ENCODE peak calls at places on chromosome 4, in five cellular contexts. G, B, V, Y and S are unnamed samples.

GRCh38 chr4:185833055-185833598 is 21.1 kb upstream of the SORBS2 start:
- DNase-seq in Y (no peak), B (no peak), V (peak; percentile 66), G (no peak), S (no peak)

GRCh38 chr4:35250771-35251170 is 993.5 kb downstream of the ARAP2 start:
- DNase-seq in B (no peak), G (no peak), V (no peak), Y (no peak), S (no peak)

GRCh38 chr4:154506253-154506652 is 14.7 kb upstream of the DCHS2 start:
- DNase-seq in V (peak; percentile 27), Y (no peak), G (peak; percentile 13), B (no peak), S (peak; percentile 47)

GRCh38 chr4:14994242-14994641 is 8.0 kb upstream of the CPEB2 start:
- DNase-seq in V (no peak), B (no peak), G (no peak), Y (no peak), S (peak; percentile 42)

GRCh38 chr4:88866862-88867550 is 169.4 kb upstream of the NAP1L5 start:
- DNase-seq in G (no peak), B (no peak), V (no peak), Y (no peak), S (no peak)

GRCh38 chr4:179097741-179098140 is 1655.5 kb upstream of the AGA start:
- DNase-seq in G (no peak), B (peak; percentile 62), V (no peak), Y (no peak), S (peak; percentile 6)

GRCh38 chr4:141098163-141098562 is 35.1 kb downstream of the RNF150 start:
- DNase-seq in Y (no peak), G (no peak), V (no peak), B (no peak), S (no peak)

GRCh38 chr4:26459054-26459755 is 31.1 kb downstream of the CCKAR start:
- DNase-seq in B (no peak), Y (peak; percentile 26), V (peak; percentile 58), G (peak; percentile 61), S (peak; percentile 51)

GRCh38 chr4:8915201-8916200 is 43.9 kb upstream of the HMX1 start:
- DNase-seq in G (no peak), Y (no peak), B (peak; percentile 42), V (no peak), S (no peak)

GRCh38 chr4:74410272-74410671 is 34.7 kb upstream of the AREG start:
- DNase-seq in G (no peak), B (no peak), Y (no peak), V (no peak), S (no peak)

GRCh38 chr4:110156442-110156841 is 42.0 kb downstream of the ELOVL6 start:
- DNase-seq in V (no peak), G (no peak), Y (no peak), B (no peak), S (no peak)

GRCh38 chr4:19987746-19988145 is 264.0 kb upstream of the SLIT2 start:
- DNase-seq in V (no peak), Y (no peak), G (no peak), B (no peak), S (no peak)

GRCh38 chr4:185112104-185112503 is 31.0 kb upstream of the SLC25A4 start:
- DNase-seq in B (peak; percentile 23), V (peak; percentile 31), G (peak; percentile 97), Y (no peak), S (peak; percentile 65)

GRCh38 chr4:88591787-88592599 is at the start of gene HERC3:
- DNase-seq in Y (peak; percentile 46), V (peak; percentile 67), B (peak; percentile 96), G (peak; percentile 59), S (peak; percentile 96)

GRCh38 chr4:20217951-20218350 is 33.8 kb upstream of the SLIT2 start:
- DNase-seq in V (no peak), B (no peak), Y (no peak), G (no peak), S (no peak)

GRCh38 chr4:121182296-121182695 is 18.2 kb upstream of the TNIP3 start:
- DNase-seq in G (no peak), V (no peak), Y (no peak), B (no peak), S (no peak)

GRCh38 chr4:174674305-174674840 is 152.1 kb upstream of the HPGD start:
- DNase-seq in G (no peak), B (no peak), Y (no peak), V (no peak), S (no peak)

GRCh38 chr4:21507439-21507838 is 441.1 kb downstream of the KCNIP4 start:
- DNase-seq in Y (no peak), V (peak; percentile 6), G (no peak), B (no peak), S (no peak)

GRCh38 chr4:162782096-162782777 is 384.5 kb downstream of the NAF1 start:
- DNase-seq in V (no peak), G (no peak), Y (no peak), B (no peak), S (no peak)

GRCh38 chr4:74039065-74039763 is 725 bp upstream of the CXCL3 start:
- DNase-seq in G (no peak), Y (no peak), V (no peak), B (no peak), S (no peak)

GRCh38 chr4:37453004-37453360 is 208.4 kb downstream of the NWD2 start:
- DNase-seq in Y (peak; percentile 23), B (peak; percentile 65), G (peak; percentile 58), V (peak; percentile 79), S (peak; percentile 13)

GRCh38 chr4:37454263-37454800 is 209.8 kb downstream of the NWD2 start:
- DNase-seq in G (no peak), Y (no peak), V (no peak), B (no peak), S (no peak)

GRCh38 chr4:37451646-37452045 is 207.1 kb downstream of the NWD2 start:
- DNase-seq in V (no peak), Y (no peak), B (no peak), G (no peak), S (no peak)

GRCh38 chr4:37455301-37456062 is 210.9 kb downstream of the NWD2 start:
- DNase-seq in G (no peak), Y (no peak), B (no peak), V (no peak), S (no peak)

DNA sequence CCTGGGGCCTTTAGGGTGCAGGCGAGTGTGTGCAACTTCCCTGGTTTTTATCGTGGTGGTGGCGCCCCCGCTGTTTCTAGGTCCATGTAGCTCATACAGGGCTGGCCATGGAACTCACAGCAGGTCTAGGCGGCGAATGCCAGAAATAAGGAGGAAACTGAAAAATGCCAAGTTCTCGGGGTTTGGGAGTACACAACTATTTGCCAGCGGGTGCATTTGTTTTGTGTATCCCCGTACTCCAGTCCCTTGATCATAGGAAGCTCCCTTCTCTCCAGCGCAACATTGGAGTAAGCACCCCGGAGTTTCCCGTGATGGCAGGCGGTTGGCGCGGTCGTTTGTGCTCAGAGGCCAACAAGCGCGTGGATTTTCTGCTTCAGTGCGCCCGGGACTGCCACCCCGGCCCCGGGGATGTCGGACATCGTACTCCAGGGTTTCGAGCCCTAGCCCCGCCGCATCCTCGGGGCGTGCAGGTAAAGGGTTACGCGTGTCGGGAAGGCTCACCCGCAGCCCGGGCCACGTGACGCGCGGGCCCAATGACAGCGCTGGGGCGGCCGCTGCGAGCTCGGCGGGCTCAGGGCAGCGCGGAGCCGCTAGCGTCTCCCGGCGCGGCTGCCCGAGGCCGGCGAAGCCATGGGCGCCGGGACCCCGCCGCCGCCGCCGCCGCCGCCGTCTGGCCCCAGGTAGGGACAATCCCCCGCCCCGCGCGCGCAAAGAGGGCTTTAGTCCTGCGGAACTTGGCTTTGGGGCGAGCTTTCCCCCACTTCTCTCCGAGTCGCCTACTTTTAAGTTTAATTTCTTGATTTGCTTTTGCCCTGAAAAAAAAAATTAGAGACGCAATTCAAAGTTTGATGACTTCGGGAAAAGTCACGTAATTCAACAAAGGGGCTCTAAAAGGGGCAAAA is 209.1 kb downstream of the NWD2 start:
- DNase-seq in V (no peak), Y (no peak), G (no peak), B (peak; percentile 77), S (peak; percentile 13)
- TF ChIP-seq EZH2 in V (no peak), Y (no peak), G (no peak), B (no peak), S (no peak)

GRCh38 chr4:151998723-151999122 is 237.9 kb upstream of the GATB start:
- DNase-seq in Y (no peak), V (no peak), G (no peak), B (no peak), S (no peak)
- TF ChIP-seq JUND in Y (no peak), V (no peak), G (no peak), B (no peak), S (no peak)

DNA sequence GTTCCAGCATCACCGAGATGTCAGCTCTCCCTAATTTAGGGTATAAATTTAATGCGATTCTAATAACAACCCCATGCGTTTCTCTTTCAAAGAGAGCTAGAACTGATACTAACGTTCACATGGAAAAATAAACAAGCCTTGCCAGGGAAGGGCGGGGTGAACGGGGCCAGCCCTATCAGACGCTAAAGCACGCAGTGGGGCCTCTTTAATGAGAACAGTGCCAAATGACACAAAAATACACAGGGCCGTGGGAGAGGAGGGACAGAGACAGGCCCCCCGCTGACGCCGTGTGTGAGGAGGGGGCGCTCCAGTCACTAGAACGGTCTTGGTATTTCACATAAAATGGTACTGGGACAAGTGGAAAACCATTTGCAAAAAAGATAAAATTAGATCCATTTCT is 21.3 kb upstream of the ADRA2C start:
- DNase-seq in V (no peak), Y (no peak), B (no peak), G (no peak), S (no peak)
- TF ChIP-seq EZH2 in V (no peak), Y (no peak), B (no peak), G (no peak), S (no peak)

DNA sequence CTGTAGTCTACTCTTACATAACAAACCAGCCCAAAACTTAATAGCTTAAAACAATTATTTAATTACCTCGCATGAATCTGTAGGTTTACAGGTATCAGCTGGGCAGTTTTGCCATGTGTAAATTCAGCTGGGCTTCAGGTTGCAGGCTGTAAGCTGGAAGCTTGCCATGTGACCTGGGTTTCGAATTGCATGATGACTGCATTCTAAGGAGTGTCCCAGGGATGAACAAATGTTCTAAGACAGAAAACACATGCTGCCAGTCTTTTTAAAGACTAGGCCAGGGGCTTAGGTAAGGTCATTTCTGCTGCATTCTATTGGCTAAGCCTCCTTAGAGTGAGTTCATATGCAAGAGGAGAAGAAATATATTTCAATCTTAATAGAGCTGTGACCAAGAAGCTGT is 44.8 kb downstream of the GRIA2 start:
- DNase-seq in V (no peak), B (no peak), Y (no peak), G (peak; percentile 16), S (no peak)
- TF ChIP-seq JUND in V (no peak), B (no peak), Y (no peak), G (no peak), S (no peak)

GRCh38 chr4:56657128-56657527 is 24.0 kb downstream of the HOPX start:
- DNase-seq in B (no peak), Y (no peak), V (no peak), G (no peak), S (no peak)

GRCh38 chr4:56655209-56655626 is 25.9 kb downstream of the HOPX start:
- DNase-seq in B (no peak), G (no peak), Y (no peak), V (no peak), S (no peak)

GRCh38 chr4:56657818-56658217 is 23.3 kb downstream of the HOPX start:
- DNase-seq in G (no peak), B (no peak), Y (no peak), V (no peak), S (no peak)

GRCh38 chr4:56655627-56656345 is 25.3 kb downstream of the HOPX start:
- DNase-seq in V (no peak), B (peak; percentile 62), G (no peak), Y (no peak), S (no peak)

GRCh38 chr4:56656346-56656643 is 24.8 kb downstream of the HOPX start:
- DNase-seq in Y (no peak), B (no peak), V (no peak), G (no peak), S (no peak)
- TF ChIP-seq EZH2 in Y (no peak), B (peak; percentile 75), V (no peak), G (no peak), S (no peak)